ENCODE peak calls at places on chromosomes 12 and 14, in five cellular contexts. One of them, this sample, is unnamed.

GRCh38 chr14:23517650-23518329 is 33.8 kb downstream of the ZFHX2 start:
- DNase-seq in GM12878: no peak
- DNase-seq in H1: no peak
- DNase-seq in HepG2: no peak
- DNase-seq in HCT116: no peak
- DNase-seq in this sample: no peak

GRCh38 chr14:101361451-101362433 is 199.6 kb upstream of the DIO3 start:
- DNase-seq in HCT116: no peak
- DNase-seq in GM12878: no peak
- DNase-seq in HepG2: no peak
- DNase-seq in H1: no peak
- DNase-seq in this sample: no peak

GRCh38 chr12:122888232-122888752 is 7.6 kb downstream of the VPS37B start:
- DNase-seq in H1: no peak
- DNase-seq in HepG2: peak
- DNase-seq in HCT116: peak
- DNase-seq in GM12878: no peak
- DNase-seq in this sample: peak

GRCh38 chr12:1050059-1050707 is 59.2 kb downstream of the ERC1 start:
- DNase-seq in GM12878: no peak
- DNase-seq in HepG2: no peak
- DNase-seq in HCT116: no peak
- DNase-seq in H1: no peak
- DNase-seq in this sample: peak

GRCh38 chr12:106506691-106507090 is 76.1 kb upstream of the RFX4 start:
- DNase-seq in HCT116: no peak
- DNase-seq in H1: no peak
- DNase-seq in GM12878: no peak
- DNase-seq in HepG2: no peak
- DNase-seq in this sample: no peak

GRCh38 chr14:69882915-69883314 is 3.7 kb downstream of the SMOC1 start:
- DNase-seq in HepG2: no peak
- DNase-seq in H1: no peak
- DNase-seq in GM12878: no peak
- DNase-seq in HCT116: no peak
- DNase-seq in this sample: no peak

GRCh38 chr14:66038214-66038977 is 447.8 kb upstream of the CCDC196 start:
- DNase-seq in HCT116: no peak
- DNase-seq in H1: no peak
- DNase-seq in GM12878: no peak
- DNase-seq in HepG2: peak
- DNase-seq in this sample: no peak

GRCh38 chr12:113072136-113072535 is 15.6 kb downstream of the DTX1 start:
- DNase-seq in H1: no peak
- DNase-seq in HepG2: peak
- DNase-seq in HCT116: no peak
- DNase-seq in GM12878: no peak
- DNase-seq in this sample: no peak

GRCh38 chr12:10952645-10953044 is 13.6 kb upstream of the TAS2R14 start:
- DNase-seq in HepG2: no peak
- DNase-seq in GM12878: no peak
- DNase-seq in H1: no peak
- DNase-seq in HCT116: no peak
- DNase-seq in this sample: no peak

GRCh38 chr12:57171668-57172067 is 24.2 kb upstream of the LRP1-AS start:
- DNase-seq in H1: no peak
- DNase-seq in HepG2: no peak
- DNase-seq in HCT116: no peak
- DNase-seq in GM12878: no peak
- DNase-seq in this sample: no peak

GRCh38 chr14:96251656-96252155 is 4.3 kb upstream of the BDKRB1 start:
- DNase-seq in GM12878: no peak
- DNase-seq in HCT116: no peak
- DNase-seq in HepG2: no peak
- DNase-seq in H1: no peak
- DNase-seq in this sample: no peak

GRCh38 chr14:103624860-103625259 is 4.2 kb upstream of the KLC1 start:
- DNase-seq in HepG2: peak
- DNase-seq in GM12878: no peak
- DNase-seq in HCT116: peak
- DNase-seq in H1: no peak
- DNase-seq in this sample: no peak

GRCh38 chr12:95998611-95999300 is 2.6 kb upstream of the HAL start:
- DNase-seq in H1: peak
- DNase-seq in HCT116: peak
- DNase-seq in GM12878: peak
- DNase-seq in HepG2: peak
- DNase-seq in this sample: peak

GRCh38 chr14:29926228-29926627 is 1.4 kb downstream of the PRKD1 start:
- DNase-seq in H1: no peak
- DNase-seq in HCT116: no peak
- DNase-seq in GM12878: no peak
- DNase-seq in HepG2: no peak
- DNase-seq in this sample: no peak

GRCh38 chr14:75667099-75667498 is 6.1 kb downstream of the TTLL5 start:
- DNase-seq in HepG2: no peak
- DNase-seq in HCT116: no peak
- DNase-seq in GM12878: no peak
- DNase-seq in H1: no peak
- DNase-seq in this sample: no peak

GRCh38 chr14:95784137-95784536 is 70.2 kb upstream of the TCL1A start:
- DNase-seq in H1: no peak
- DNase-seq in GM12878: no peak
- DNase-seq in HepG2: peak
- DNase-seq in HCT116: no peak
- DNase-seq in this sample: peak

GRCh38 chr12:31591308-31591901 is 469 bp upstream of the DENND5B start:
- DNase-seq in HCT116: no peak
- DNase-seq in HepG2: no peak
- DNase-seq in H1: no peak
- DNase-seq in GM12878: no peak
- DNase-seq in this sample: peak

GRCh38 chr12:62581288-62582064 is 114.8 kb downstream of the MON2 start:
- DNase-seq in HCT116: peak
- DNase-seq in HepG2: peak
- DNase-seq in H1: no peak
- DNase-seq in GM12878: no peak
- DNase-seq in this sample: peak
- TF ChIP-seq JUND in HCT116: no peak
- TF ChIP-seq JUND in HepG2: no peak
- TF ChIP-seq JUND in H1: no peak
- TF ChIP-seq JUND in GM12878: no peak
- TF ChIP-seq JUND in this sample: no peak

GRCh38 chr12:107654866-107655265 is 30.7 kb upstream of the PWP1 start:
- DNase-seq in GM12878: no peak
- DNase-seq in H1: no peak
- DNase-seq in HCT116: no peak
- DNase-seq in HepG2: no peak
- DNase-seq in this sample: no peak

GRCh38 chr12:107656302-107656701 is 29.3 kb upstream of the PWP1 start:
- DNase-seq in HepG2: no peak
- DNase-seq in H1: no peak
- DNase-seq in HCT116: no peak
- DNase-seq in GM12878: no peak
- DNase-seq in this sample: no peak

GRCh38 chr12:107657133-107657532 is 28.5 kb upstream of the PWP1 start:
- DNase-seq in H1: no peak
- DNase-seq in HCT116: no peak
- DNase-seq in HepG2: no peak
- DNase-seq in GM12878: no peak
- DNase-seq in this sample: no peak

GRCh38 chr12:107653519-107653918 is 32.1 kb upstream of the PWP1 start:
- DNase-seq in GM12878: no peak
- DNase-seq in H1: no peak
- DNase-seq in HCT116: no peak
- DNase-seq in HepG2: no peak
- DNase-seq in this sample: no peak

DNA sequence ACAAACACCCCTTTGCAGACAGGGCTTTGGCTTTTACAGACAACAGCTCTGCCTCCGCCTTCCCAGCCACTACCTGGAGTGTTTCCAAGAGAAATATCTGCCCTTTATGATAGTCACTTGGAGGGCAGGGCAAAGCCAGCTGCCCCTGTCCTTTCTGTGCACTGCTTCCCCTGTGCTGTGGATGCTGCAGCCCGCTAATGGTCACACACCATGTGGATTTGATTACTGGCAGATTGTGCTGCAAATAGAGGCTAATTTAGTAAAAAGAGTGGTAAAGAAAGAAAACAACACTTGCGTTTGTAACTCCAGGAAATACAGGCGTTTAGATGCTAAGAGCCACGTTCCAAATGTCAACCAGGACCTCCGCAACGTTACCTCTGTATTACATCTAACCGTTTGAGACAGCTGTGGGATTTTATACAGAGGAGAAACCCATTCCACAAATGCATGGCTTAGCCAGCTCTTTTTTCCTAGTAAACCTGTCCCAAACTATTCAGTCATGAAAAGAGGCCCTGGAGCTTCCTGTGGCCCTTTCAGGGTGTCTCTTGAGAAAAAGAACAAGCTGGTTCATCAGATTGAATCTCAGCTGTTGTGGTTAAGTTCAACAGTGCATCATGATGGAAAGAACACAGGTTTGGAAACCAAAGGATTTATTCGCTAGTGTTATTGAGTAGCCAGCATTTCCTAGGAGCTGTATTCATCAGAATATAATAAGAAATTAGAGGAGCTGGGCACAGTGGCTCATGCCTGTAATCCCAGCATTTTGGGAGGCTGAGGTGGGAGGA is 30.1 kb upstream of the PWP1 start:
- DNase-seq in H1: no peak
- DNase-seq in HepG2: no peak
- DNase-seq in GM12878: no peak
- DNase-seq in HCT116: no peak
- DNase-seq in this sample: no peak
- TF ChIP-seq JUND in H1: no peak
- TF ChIP-seq JUND in HepG2: no peak
- TF ChIP-seq JUND in GM12878: no peak
- TF ChIP-seq JUND in HCT116: no peak
- TF ChIP-seq JUND in this sample: no peak

GRCh38 chr14:91869556-91869955 is 2.2 kb upstream of the TC2N start:
- DNase-seq in HepG2: peak
- DNase-seq in H1: no peak
- DNase-seq in HCT116: no peak
- DNase-seq in GM12878: no peak
- DNase-seq in this sample: peak

GRCh38 chr14:91872517-91873470 is 5.5 kb upstream of the TC2N start:
- DNase-seq in HCT116: no peak
- DNase-seq in H1: no peak
- DNase-seq in GM12878: no peak
- DNase-seq in HepG2: no peak
- DNase-seq in this sample: peak

GRCh38 chr14:91870001-91870400 is 2.7 kb upstream of the TC2N start:
- DNase-seq in GM12878: no peak
- DNase-seq in HCT116: no peak
- DNase-seq in H1: no peak
- DNase-seq in HepG2: peak
- DNase-seq in this sample: no peak

GRCh38 chr14:91872011-91872476 is 4.7 kb upstream of the TC2N start:
- DNase-seq in HCT116: no peak
- DNase-seq in H1: no peak
- DNase-seq in HepG2: peak
- DNase-seq in GM12878: peak
- DNase-seq in this sample: no peak

GRCh38 chr14:91870890-91871289 is 3.6 kb upstream of the TC2N start:
- DNase-seq in HepG2: no peak
- DNase-seq in H1: no peak
- DNase-seq in GM12878: no peak
- DNase-seq in HCT116: no peak
- DNase-seq in this sample: no peak
- TF ChIP-seq JUND in HepG2: no peak
- TF ChIP-seq JUND in H1: no peak
- TF ChIP-seq JUND in GM12878: no peak
- TF ChIP-seq JUND in HCT116: no peak
- TF ChIP-seq JUND in this sample: no peak

GRCh38 chr12:7557227-7557626 is 53.6 kb upstream of the CD163 start:
- DNase-seq in HepG2: no peak
- DNase-seq in H1: no peak
- DNase-seq in HCT116: no peak
- DNase-seq in GM12878: no peak
- DNase-seq in this sample: no peak

GRCh38 chr12:7555752-7556151 is 52.2 kb upstream of the CD163 start:
- DNase-seq in HCT116: peak
- DNase-seq in H1: no peak
- DNase-seq in HepG2: no peak
- DNase-seq in GM12878: no peak
- DNase-seq in this sample: no peak
- TF ChIP-seq JUND in HCT116: no peak
- TF ChIP-seq JUND in H1: no peak
- TF ChIP-seq JUND in HepG2: no peak
- TF ChIP-seq JUND in GM12878: no peak
- TF ChIP-seq JUND in this sample: no peak

GRCh38 chr12:50317198-50317597 is 33.9 kb upstream of the LIMA1 start:
- DNase-seq in H1: no peak
- DNase-seq in GM12878: no peak
- DNase-seq in HCT116: no peak
- DNase-seq in HepG2: no peak
- DNase-seq in this sample: no peak
- TF ChIP-seq JUND in H1: no peak
- TF ChIP-seq JUND in GM12878: no peak
- TF ChIP-seq JUND in HCT116: no peak
- TF ChIP-seq JUND in HepG2: no peak
- TF ChIP-seq JUND in this sample: no peak

DNA sequence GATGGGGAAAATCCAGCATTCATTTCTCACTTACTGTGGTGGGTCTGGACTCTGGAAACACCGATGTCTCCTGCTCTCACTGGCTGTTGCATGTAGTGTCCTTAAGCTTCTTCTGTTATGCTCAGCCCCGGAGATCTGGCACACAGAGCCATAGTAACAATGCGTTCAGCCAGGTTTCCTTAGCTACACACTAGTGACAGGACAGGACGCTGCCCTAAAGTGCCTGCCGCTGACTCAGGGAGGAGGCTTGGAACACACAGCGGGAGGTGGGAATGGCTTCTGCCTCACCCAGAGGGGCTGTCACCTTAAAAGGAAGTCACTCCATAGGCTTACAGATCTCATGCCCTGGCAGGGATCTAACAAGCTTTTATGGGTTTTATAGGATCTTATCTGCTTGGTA is 95.4 kb upstream of the LMNTD1 start:
- DNase-seq in HCT116: peak
- DNase-seq in H1: peak
- DNase-seq in GM12878: no peak
- DNase-seq in HepG2: no peak
- DNase-seq in this sample: peak
- TF ChIP-seq JUND in HCT116: no peak
- TF ChIP-seq JUND in H1: no peak
- TF ChIP-seq JUND in GM12878: no peak
- TF ChIP-seq JUND in HepG2: no peak
- TF ChIP-seq JUND in this sample: no peak

GRCh38 chr12:69331482-69331845 is 16.7 kb upstream of the LYZ start:
- DNase-seq in GM12878: no peak
- DNase-seq in HepG2: no peak
- DNase-seq in H1: no peak
- DNase-seq in HCT116: no peak
- DNase-seq in this sample: no peak
- TF ChIP-seq JUND in GM12878: no peak
- TF ChIP-seq JUND in HepG2: no peak
- TF ChIP-seq JUND in H1: no peak
- TF ChIP-seq JUND in HCT116: no peak
- TF ChIP-seq JUND in this sample: no peak

This sample was measured in T47D.